ENCODE peak calls at places on chromosomes 16 and 17, in four cellular contexts. N is B cell, W is NCI-H2081, I is activated T-helper 1 cell treated with Interleukin-2 at 50 U/mL for 16 hours. B is an unnamed sample.
A peak's percentile ranks its signal among the peaks of the same experiment; 100 is the strongest.

GRCh38 chr17:19331553-19332245 is 30.8 kb downstream of the B9D1 start:
- DNase-seq in N (no peak), W (no peak), I (no peak), B (no peak)

GRCh38 chr16:23902223-23903000 is 66.6 kb downstream of the PRKCB start:
- DNase-seq in N (no peak), W (no peak), I (no peak), B (no peak)

GRCh38 chr17:2758870-2759269 is 9.4 kb upstream of the CCDC92B start:
- DNase-seq in N (no peak), W (no peak), I (no peak), B (no peak)

GRCh38 chr16:89843409-89844350 is 15.4 kb downstream of the SPIRE2 start:
- DNase-seq in N (peak; percentile 12), W (no peak), I (no peak), B (no peak)

GRCh38 chr17:32323784-32324590 is 18.0 kb downstream of the C17orf75 start:
- DNase-seq in N (peak; percentile 63), W (peak; percentile 24), I (no peak), B (no peak)

GRCh38 chr17:10127819-10128375 is 70.5 kb downstream of the GAS7 start:
- DNase-seq in N (no peak), W (no peak), I (no peak), B (no peak)

GRCh38 chr17:40316571-40317344 is 7.8 kb downstream of the RARA start:
- DNase-seq in N (no peak), W (no peak), I (no peak), B (no peak)

GRCh38 chr17:56867948-56868376 is 34.0 kb downstream of the DGKE start:
- DNase-seq in N (no peak), W (peak; percentile 15), I (no peak), B (no peak)

GRCh38 chr17:13523164-13523563 is 78.6 kb downstream of the HS3ST3A1 start:
- DNase-seq in N (no peak), W (no peak), I (no peak), B (no peak)

GRCh38 chr17:75922173-75922961 is 17.7 kb upstream of the MRPL38 start:
- DNase-seq in N (no peak), W (no peak), I (no peak), B (no peak)

GRCh38 chr17:34858941-34859562 is 102.2 kb downstream of the CCT6B start:
- DNase-seq in N (no peak), W (no peak), I (no peak), B (no peak)

GRCh38 chr16:67719778-67720144 is 645 bp upstream of the GFOD2 start:
- DNase-seq in N (peak; percentile 39), W (no peak), I (no peak), B (peak; percentile 27)

GRCh38 chr16:75208242-75208825 is 1.4 kb upstream of the CTRB2 start:
- DNase-seq in N (no peak), W (no peak), I (no peak), B (no peak)

GRCh38 chr16:265711-266110 is 10.0 kb downstream of the RGS11 start:
- DNase-seq in N (no peak), W (no peak), I (no peak), B (no peak)

GRCh38 chr17:43556292-43556691 is 10.2 kb upstream of the ETV4 start:
- DNase-seq in N (no peak), W (no peak), I (no peak), B (no peak)

GRCh38 chr17:34634551-34635160 is 55.3 kb downstream of the TMEM132E start:
- DNase-seq in N (no peak), W (no peak), I (no peak), B (no peak)

GRCh38 chr16:59090501-59090900 is 356.4 kb upstream of the GOT2 start:
- DNase-seq in N (no peak), W (no peak), I (no peak), B (no peak)

GRCh38 chr17:81401727-81402529 is 6.7 kb downstream of the BAHCC1 start:
- DNase-seq in N (peak; percentile 80), W (no peak), I (no peak), B (no peak)

GRCh38 chr17:72122668-72123495 is 2.1 kb downstream of the SOX9 start:
- DNase-seq in N (peak; percentile 47), W (no peak), I (no peak), B (no peak)

GRCh38 chr16:10988164-10988803 is 43.9 kb downstream of the CLEC16A start:
- DNase-seq in N (no peak), W (no peak), I (no peak), B (no peak)

GRCh38 chr16:2826591-2827480 is 3.3 kb upstream of the ZG16B start:
- DNase-seq in N (no peak), W (no peak), I (no peak), B (no peak)

GRCh38 chr17:4585203-4585939 is 1.0 kb downstream of the SMTNL2 start:
- DNase-seq in N (no peak), W (no peak), I (no peak), B (no peak)

GRCh38 chr17:42050360-42051012 is at the start of gene C17orf113:
- DNase-seq in N (peak; percentile 91), W (peak; percentile 67), I (peak; percentile 22), B (peak; percentile 57)

GRCh38 chr17:40542562-40543411 is 22.5 kb downstream of the CCR7 start:
- DNase-seq in N (no peak), W (no peak), I (no peak), B (no peak)

GRCh38 chr17:32854177-32854576 is 22.7 kb downstream of the MYO1D start:
- DNase-seq in N (no peak), W (no peak), I (no peak), B (no peak)

GRCh38 chr17:2042355-2042929 is 620 bp downstream of the OVCA2 start:
- DNase-seq in N (no peak), W (no peak), I (no peak), B (peak; percentile 16)

GRCh38 chr16:49200223-49200820 is 81.3 kb downstream of the CBLN1 start:
- DNase-seq in N (no peak), W (no peak), I (no peak), B (no peak)

GRCh38 chr16:82322177-82322576 is 152.2 kb upstream of the MPHOSPH6 start:
- DNase-seq in N (no peak), W (no peak), I (no peak), B (no peak)

GRCh38 chr16:71846443-71846842 is 667 bp downstream of the ATXN1L start:
- DNase-seq in N (no peak), W (no peak), I (no peak), B (no peak)

GRCh38 chr17:50604470-50604869 is 30.2 kb upstream of the ABCC3 start:
- DNase-seq in N (no peak), W (peak; percentile 84), I (no peak), B (no peak)